ENCODE peak calls at places on chromosomes 12 and 14, in seven cellular contexts. V, B, L, M, N, E and Z are unnamed samples.

GRCh38 chr12:19630536-19630935 is 191.2 kb downstream of the AEBP2 start:
- DNase-seq in M (no peak), V (no peak), E (no peak), B (no peak), L (no peak), N (no peak), Z (no peak)

GRCh38 chr12:46219892-46220655 is 48.8 kb downstream of the SLC38A1 start:
- DNase-seq in N (peak), B (peak), M (peak), L (peak), V (peak), E (peak), Z (peak)

GRCh38 chr12:102957339-102958050 is at the start of gene ASCL1:
- DNase-seq in M (peak), V (no peak), L (no peak), B (peak), E (no peak), N (no peak), Z (no peak)

GRCh38 chr12:62581288-62582064 is 114.8 kb downstream of the MON2 start:
- DNase-seq in L (no peak), M (peak), B (peak), N (peak), V (no peak), E (peak), Z (no peak)

GRCh38 chr12:115209230-115209629 is 525.3 kb upstream of the TBX3 start:
- DNase-seq in V (no peak), B (no peak), E (no peak), M (no peak), N (no peak), L (no peak), Z (no peak)

GRCh38 chr14:99441157-99441870 is 39.3 kb downstream of the SETD3 start:
- DNase-seq in V (no peak), M (no peak), B (no peak), N (no peak), E (no peak), L (no peak), Z (no peak)

GRCh38 chr14:97978336-97978735 is 1181.2 kb downstream of the VRK1 start:
- DNase-seq in B (peak), M (no peak), V (peak), E (peak), L (peak), N (peak), Z (peak)

GRCh38 chr12:54561164-54561563 is 11.8 kb downstream of the PDE1B start:
- DNase-seq in M (no peak), B (no peak), E (no peak), N (no peak), L (no peak), V (peak), Z (no peak)

GRCh38 chr12:6697584-6698351 is 2.8 kb downstream of the PIANP start:
- DNase-seq in N (peak), B (peak), E (no peak), L (no peak), M (peak), V (no peak), Z (no peak)

GRCh38 chr12:39935275-39935674 is 170.6 kb downstream of the SLC2A13 start:
- DNase-seq in M (peak), L (no peak), B (peak), E (no peak), V (no peak), N (peak), Z (no peak)